ENCODE peak calls at places on chromosomes 2 and 18, in four cellular contexts. F, Z, O and H are unnamed samples.

GRCh38 chr2:62084823-62085222 is 111.1 kb upstream of the B3GNT2 start:
- DNase-seq in F (no peak), Z (no peak), O (no peak), H (no peak)

GRCh38 chr2:199460808-199461454 is 3.2 kb upstream of the SATB2 start:
- DNase-seq in F (no peak), Z (no peak), O (no peak), H (no peak)

GRCh38 chr18:78798402-78799175 is 181.0 kb upstream of the SALL3 start:
- DNase-seq in F (no peak), Z (no peak), O (no peak), H (no peak)

GRCh38 chr2:99881901-99882591 is 260.3 kb downstream of the AFF3 start:
- DNase-seq in F (peak; percentile 90), Z (no peak), O (peak; percentile 40), H (peak; percentile 88)

GRCh38 chr2:133390151-133390550 is 178.1 kb downstream of the NCKAP5 start:
- DNase-seq in F (no peak), Z (no peak), O (no peak), H (no peak)

GRCh38 chr2:98478861-98479770 is 34.5 kb downstream of the INPP4A start:
- DNase-seq in F (no peak), Z (no peak), O (no peak), H (no peak)

GRCh38 chr18:75267643-75268184 is 57.1 kb downstream of the TSHZ1 start:
- DNase-seq in F (no peak), Z (no peak), O (no peak), H (no peak)

GRCh38 chr2:48205137-48205798 is 299.0 kb upstream of the FBXO11 start:
- DNase-seq in F (no peak), Z (no peak), O (no peak), H (no peak)

GRCh38 chr2:172972005-172972619 is 103.5 kb upstream of the MAP3K20 start:
- DNase-seq in F (peak; percentile 51), Z (peak; percentile 32), O (peak; percentile 10), H (peak; percentile 42)

GRCh38 chr2:120674246-120675170 is 61.2 kb upstream of the GLI2 start:
- DNase-seq in F (no peak), Z (no peak), O (no peak), H (no peak)

GRCh38 chr2:106158131-106158530 is 36.0 kb downstream of the UXS1 start:
- DNase-seq in F (no peak), Z (no peak), O (no peak), H (no peak)

GRCh38 chr2:17539596-17539992 is 902 bp upstream of the VSNL1 start:
- DNase-seq in F (no peak), Z (no peak), O (peak; percentile 87), H (no peak)

GRCh38 chr18:10291568-10291981 is 162.9 kb upstream of the APCDD1 start:
- DNase-seq in F (no peak), Z (no peak), O (no peak), H (no peak)

GRCh38 chr18:8519102-8519501 is 90.1 kb upstream of the RAB12 start:
- DNase-seq in F (no peak), Z (peak; percentile 94), O (peak; percentile 86), H (peak; percentile 95)

GRCh38 chr2:86500325-86500724 is 59.2 kb downstream of the KDM3A start:
- DNase-seq in F (no peak), Z (no peak), O (no peak), H (no peak)

GRCh38 chr2:205656426-205656795 is 25.9 kb upstream of the NRP2 start:
- DNase-seq in F (no peak), Z (no peak), O (no peak), H (no peak)

GRCh38 chr2:196112408-196113039 is 43.9 kb upstream of the DNAH7 start:
- DNase-seq in F (peak; percentile 66), Z (no peak), O (no peak), H (no peak)

GRCh38 chr2:147460140-147460539 is 384.7 kb upstream of the ACVR2A start:
- DNase-seq in F (no peak), Z (no peak), O (no peak), H (no peak)